ENCODE peak calls at places on chromosomes 4 and X, in ten cellular contexts. W, R, C, A, O, U, D, S, P and E are unnamed samples.

GRCh38 chr4:85246055-85246454 is 228.9 kb upstream of the ARHGAP24 start:
- DNase-seq in S (no peak), C (no peak), P (no peak), D (no peak), A (peak; percentile 35), R (no peak), O (no peak), W (no peak), U (no peak), E (no peak)

GRCh38 chr4:17188035-17188967 is 289.9 kb upstream of the LDB2 start:
- DNase-seq in P (no peak), W (peak; percentile 15), R (no peak), A (no peak), S (no peak), O (no peak), D (no peak), C (no peak), U (peak; percentile 59), E (no peak)

GRCh38 chr4:182449186-182449880 is 206.1 kb downstream of the TENM3 start:
- DNase-seq in W (no peak), C (no peak), U (no peak), S (no peak), P (no peak), O (no peak), A (no peak), R (peak; percentile 60), D (peak; percentile 10), E (no peak)

GRCh38 chr4:65561164-65561563 is 109.1 kb downstream of the EPHA5 start:
- DNase-seq in R (no peak), O (no peak), C (no peak), P (no peak), A (no peak), S (no peak), W (no peak), U (no peak), D (no peak), E (no peak)

GRCh38 chrX:115399306-115399705 is 109.8 kb downstream of the LUZP4 start:
- DNase-seq in U (no peak), S (no peak), O (peak; percentile 20), C (no peak), P (no peak), W (no peak), A (no peak), R (no peak), D (no peak), E (no peak)

GRCh38 chrX:69066966-69067525 is 98.2 kb downstream of the PJA1 start:
- DNase-seq in A (no peak), P (no peak), S (no peak), U (no peak), O (no peak), D (no peak), W (no peak), R (no peak), C (no peak), E (no peak)

GRCh38 chrX:65406532-65406931 is 128.1 kb downstream of the LAS1L start:
- DNase-seq in U (no peak), D (no peak), A (peak; percentile 46), W (no peak), S (peak; percentile 12), P (no peak), C (no peak), R (no peak), O (no peak), E (peak; percentile 23)

GRCh38 chr4:88582493-88582892 is 9.8 kb upstream of the HERC3 start:
- DNase-seq in A (no peak), R (no peak), C (no peak), D (no peak), S (no peak), U (no peak), O (no peak), P (no peak), W (no peak), E (no peak)

GRCh38 chr4:78693777-78694456 is 82.2 kb upstream of the BMP2K start:
- DNase-seq in U (no peak), S (no peak), D (no peak), C (no peak), O (no peak), A (peak; percentile 55), R (no peak), W (no peak), P (no peak), E (no peak)

GRCh38 chr4:8156617-8157016 is 2.0 kb downstream of the ABLIM2 start:
- DNase-seq in R (no peak), W (no peak), C (no peak), A (peak; percentile 50), S (no peak), P (no peak), D (no peak), U (no peak), O (no peak), E (no peak)

GRCh38 chrX:1077140-1077539 is 135.3 kb downstream of the CRLF2 start:
- DNase-seq in A (no peak), P (no peak), O (no peak), S (no peak), W (no peak), R (no peak), U (no peak), D (no peak), C (no peak), E (no peak)

GRCh38 chr4:159077702-159078495 is 25.0 kb upstream of the RAPGEF2 start:
- DNase-seq in W (peak; percentile 67), R (no peak), C (no peak), O (peak; percentile 43), P (peak; percentile 74), D (no peak), U (no peak), A (no peak), S (no peak), E (no peak)